ENCODE peak calls at places on chromosomes 2 and 18, in ten cellular contexts. D is K562; C is aorta; J is stimulated activated naive CD8-positive, alpha-beta T cell treated with anti-CD3 and anti-CD28 coated beads, Interleukin-15, amount 100 ng/mL, for 72 hours; U is HCT116; L is gastrocnemius medialis; Z is left cardiac atrium; O is left ventricle myocardium superior; R is activated CD8-positive, alpha-beta T cell treated with anti-CD3 and anti-CD28 coated beads for 36 hours; Y is heart right ventricle. F is an unnamed sample.

GRCh38 chr2:26609839-26610277 is 31.3 kb downstream of the CIB4 start:
- ATAC-seq in D (no peak), C (no peak), J (peak), U (no peak), L (no peak), Z (no peak), O (no peak), R (peak), Y (no peak), F (no peak)

GRCh38 chr2:162480067-162480466 is 136.1 kb downstream of the GCA start:
- ATAC-seq in D (no peak), C (no peak), J (no peak), U (no peak), L (no peak), Z (no peak), O (no peak), R (no peak), Y (no peak), F (no peak)

GRCh38 chr18:10343778-10344177 is 110.7 kb upstream of the APCDD1 start:
- ATAC-seq in D (no peak), C (no peak), J (no peak), U (no peak), L (no peak), Z (no peak), O (peak), R (no peak), Y (no peak), F (no peak)

GRCh38 chr2:36147670-36148390 is 207.7 kb upstream of the CRIM1 start:
- ATAC-seq in D (no peak), C (no peak), J (peak), U (no peak), L (no peak), Z (no peak), O (no peak), R (peak), Y (no peak), F (no peak)

GRCh38 chr2:179571141-179571713 is 290.2 kb downstream of the ZNF385B start:
- ATAC-seq in D (no peak), C (peak), J (no peak), U (no peak), L (no peak), Z (peak), O (peak), R (no peak), Y (no peak), F (peak)

GRCh38 chr2:23530909-23531276 is 145.9 kb downstream of the KLHL29 start:
- ATAC-seq in D (no peak), C (no peak), J (no peak), U (no peak), L (no peak), Z (no peak), O (no peak), R (no peak), Y (no peak), F (no peak)

GRCh38 chr2:86218124-86218523 is 18.9 kb downstream of the MRPL35 start:
- ATAC-seq in D (no peak), C (no peak), J (peak), U (no peak), L (no peak), Z (no peak), O (no peak), R (peak), Y (no peak), F (no peak)

GRCh38 chr2:2901384-2902345 is 476.0 kb downstream of the EIPR1 start:
- ATAC-seq in D (no peak), C (no peak), J (peak), U (no peak), L (no peak), Z (no peak), O (no peak), R (peak), Y (no peak), F (no peak)

GRCh38 chr18:74013955-74014354 is 133.7 kb downstream of the FBXO15 start:
- ATAC-seq in D (no peak), C (peak), J (no peak), U (no peak), L (no peak), Z (no peak), O (peak), R (no peak), Y (no peak), F (peak)

GRCh38 chr2:20667531-20668401 is 822 bp downstream of the GDF7 start:
- ATAC-seq in D (no peak), C (no peak), J (no peak), U (no peak), L (no peak), Z (no peak), O (no peak), R (no peak), Y (no peak), F (no peak)

GRCh38 chr2:100957971-100958653 is 44.0 kb upstream of the RPL31 start:
- ATAC-seq in D (peak), C (peak), J (no peak), U (no peak), L (peak), Z (peak), O (peak), R (no peak), Y (peak), F (peak)

GRCh38 chr2:201105759-201106158 is 10.2 kb upstream of the CFLAR start:
- ATAC-seq in D (peak), C (no peak), J (no peak), U (no peak), L (no peak), Z (no peak), O (no peak), R (no peak), Y (no peak), F (no peak)

GRCh38 chr2:86021396-86022378 is 84.0 kb downstream of the POLR1A start:
- ATAC-seq in D (peak), C (peak), J (no peak), U (peak), L (no peak), Z (peak), O (peak), R (no peak), Y (no peak), F (no peak)

GRCh38 chr2:104702451-104702850 is 151.5 kb upstream of the POU3F3 start:
- ATAC-seq in D (no peak), C (no peak), J (no peak), U (no peak), L (no peak), Z (no peak), O (no peak), R (no peak), Y (no peak), F (no peak)

GRCh38 chr2:224038049-224038829 is 847 bp downstream of the SERPINE2 start:
- ATAC-seq in D (no peak), C (no peak), J (peak), U (peak), L (peak), Z (peak), O (peak), R (peak), Y (no peak), F (peak)

GRCh38 chr2:161964070-161964645 is 109.9 kb downstream of the DPP4 start:
- ATAC-seq in D (no peak), C (no peak), J (peak), U (no peak), L (no peak), Z (no peak), O (no peak), R (peak), Y (no peak), F (no peak)

GRCh38 chr2:240293865-240294461 is 141.5 kb upstream of the GPC1 start:
- ATAC-seq in D (no peak), C (no peak), J (no peak), U (no peak), L (peak), Z (peak), O (peak), R (no peak), Y (peak), F (no peak)

GRCh38 chr2:219997341-219997851 is 370.0 kb downstream of the SLC4A3 start:
- ATAC-seq in D (peak), C (no peak), J (no peak), U (peak), L (no peak), Z (peak), O (peak), R (no peak), Y (no peak), F (no peak)

GRCh38 chr2:200253631-200254030 is 52.9 kb upstream of the SPATS2L start:
- ATAC-seq in D (no peak), C (no peak), J (no peak), U (no peak), L (no peak), Z (peak), O (peak), R (no peak), Y (peak), F (no peak)

GRCh38 chr2:19600982-19601381 is 242.6 kb upstream of the OSR1 start:
- ATAC-seq in D (no peak), C (no peak), J (no peak), U (no peak), L (no peak), Z (no peak), O (no peak), R (no peak), Y (no peak), F (no peak)